ENCODE peak calls at places on chromosomes 3 and 15, in nine cellular contexts. T is CD8-positive, alpha-beta T cell; G is Peyer's patch; F is fibroblast of lung; W is right cardiac atrium; L is lower lobe of right lung; R is heart right ventricle; D is transverse colon; Y is body of pancreas. B is an unnamed sample.
A peak's percentile ranks its signal among the peaks of the same experiment; 100 is the strongest.

GRCh38 chr3:101203411-101203810 is 117.0 kb downstream of the IMPG2 start:
- DNase-seq in T (no peak), G (no peak), F (no peak), W (no peak), L (no peak), R (no peak), D (no peak), Y (no peak), B (no peak)

GRCh38 chr15:62248277-62248974 is 83.3 kb upstream of the C2CD4B start:
- DNase-seq in T (no peak), G (no peak), F (no peak), W (no peak), L (no peak), R (no peak), D (no peak), Y (no peak), B (no peak)

GRCh38 chr15:61702224-61703120 is 357.8 kb downstream of the VPS13C start:
- DNase-seq in T (no peak), G (no peak), F (peak; percentile 23), W (no peak), L (no peak), R (no peak), D (no peak), Y (no peak), B (no peak)

GRCh38 chr3:151460774-151461450 is at the start of gene IGSF10:
- DNase-seq in T (no peak), G (no peak), F (no peak), W (peak; percentile 33), L (peak; percentile 57), R (no peak), D (peak; percentile 13), Y (peak; percentile 15), B (no peak)

GRCh38 chr3:195172896-195173295 is 98.1 kb downstream of the XXYLT1 start:
- DNase-seq in T (no peak), G (no peak), F (no peak), W (no peak), L (no peak), R (no peak), D (no peak), Y (no peak), B (no peak)

GRCh38 chr3:55417211-55417610 is 69.9 kb downstream of the WNT5A start:
- DNase-seq in T (no peak), G (no peak), F (no peak), W (no peak), L (no peak), R (no peak), D (no peak), Y (no peak), B (no peak)

GRCh38 chr15:74320358-74321247 is 46.8 kb downstream of the CYP11A1 start:
- DNase-seq in T (peak; percentile 38), G (peak; percentile 49), F (peak; percentile 45), W (peak; percentile 57), L (no peak), R (peak; percentile 67), D (peak; percentile 37), Y (peak; percentile 28), B (no peak)

GRCh38 chr3:3753416-3753815 is 45.8 kb upstream of the LRRN1 start:
- DNase-seq in T (no peak), G (no peak), F (no peak), W (no peak), L (no peak), R (no peak), D (no peak), Y (no peak), B (no peak)

DNA sequence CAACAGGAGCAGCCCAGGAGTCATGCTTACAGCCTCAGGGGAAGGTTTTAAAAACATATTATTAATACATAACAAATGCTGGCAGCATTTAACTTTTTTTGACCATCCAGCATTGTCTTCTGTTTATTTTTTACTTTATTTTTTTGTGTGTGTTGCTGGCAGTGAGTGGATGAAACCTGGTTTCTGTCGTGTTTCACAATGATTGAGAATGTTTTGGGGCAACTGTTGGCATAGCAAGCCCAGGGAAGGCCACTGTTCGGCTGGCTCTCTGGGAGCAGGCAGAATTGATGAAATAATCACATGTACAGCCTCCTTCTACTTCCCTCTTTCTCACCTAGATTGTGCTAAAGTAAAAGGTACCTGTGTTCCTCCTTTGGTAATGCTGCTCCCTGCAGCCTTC is 190.2 kb downstream of the NR1D2 start:
- DNase-seq in T (no peak), G (no peak), F (no peak), W (no peak), L (no peak), R (no peak), D (no peak), Y (no peak), B (no peak)
- H3K27ac ChIP-seq in T (no peak overlapping the region), G (no peak overlapping the region), F (no peak overlapping the region), W (no peak overlapping the region), L (no peak overlapping the region), R (peak overlapping the region; percentile 24), D (peak overlapping the region; percentile 21), Y (no peak overlapping the region), B (no peak overlapping the region)

GRCh38 chr3:48434591-48435222 is 4.8 kb upstream of the PLXNB1 start:
- DNase-seq in T (no peak), G (no peak), F (no peak), W (no peak), L (no peak), R (no peak), D (peak; percentile 54), Y (no peak), B (no peak)

GRCh38 chr3:48432411-48433371 is 2.8 kb upstream of the PLXNB1 start:
- DNase-seq in T (no peak), G (no peak), F (peak; percentile 10), W (no peak), L (no peak), R (no peak), D (peak; percentile 25), Y (no peak), B (peak; percentile 79)

GRCh38 chr3:48435223-48435595 is 4.7 kb downstream of the CCDC51 start:
- DNase-seq in T (no peak), G (no peak), F (no peak), W (no peak), L (no peak), R (no peak), D (no peak), Y (no peak), B (no peak)

GRCh38 chr3:48431224-48432029 is 1.5 kb upstream of the PLXNB1 start:
- DNase-seq in T (no peak), G (no peak), F (no peak), W (no peak), L (peak; percentile 20), R (no peak), D (peak; percentile 6), Y (no peak), B (no peak)

DNA sequence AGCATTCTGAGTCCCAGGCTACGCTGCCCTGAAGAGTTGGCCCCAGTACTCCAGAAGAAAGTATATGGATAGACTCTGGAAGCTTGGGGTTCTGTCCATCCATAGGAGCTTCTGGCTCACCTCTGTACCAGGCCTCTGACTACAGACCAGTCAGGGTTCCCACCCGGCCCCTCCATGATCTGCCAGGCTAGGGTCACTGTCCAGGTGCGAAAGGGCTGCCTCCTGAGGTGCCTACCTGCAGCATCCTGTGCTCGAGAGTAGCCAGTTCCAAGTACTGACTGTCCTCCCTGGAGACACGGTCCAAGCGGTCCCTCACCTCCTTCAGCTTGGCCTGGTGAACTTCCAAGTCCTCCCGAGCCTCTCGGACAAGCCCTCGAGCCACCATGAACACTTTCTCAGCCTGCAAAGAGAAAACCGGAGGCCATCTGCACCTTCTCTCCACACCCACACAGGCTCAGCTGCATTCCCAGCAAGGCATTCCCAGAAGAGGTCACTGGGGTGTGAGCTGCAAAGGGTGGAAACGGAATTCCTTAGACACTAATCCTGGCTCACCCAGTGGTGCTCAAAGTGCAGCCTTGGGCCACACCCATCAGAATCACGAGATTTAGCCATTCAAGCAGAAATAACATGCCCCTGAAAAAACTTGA is 3.7 kb upstream of the PLXNB1 start:
- DNase-seq in T (no peak), G (no peak), F (peak; percentile 57), W (peak; percentile 42), L (no peak), R (no peak), D (peak; percentile 84), Y (no peak), B (no peak)
- H3K27ac ChIP-seq in T (no peak overlapping the region), G (peak overlapping the region; percentile 67), F (no peak overlapping the region), W (no peak overlapping the region), L (peak overlapping the region; percentile 37), R (no peak overlapping the region), D (peak overlapping the region; percentile 81), Y (no peak overlapping the region), B (peak overlapping the region; percentile 92)

GRCh38 chr15:51334011-51334426 is 4.4 kb downstream of the CYP19A1 start:
- DNase-seq in T (no peak), G (no peak), F (no peak), W (no peak), L (no peak), R (no peak), D (no peak), Y (peak; percentile 22), B (no peak)

GRCh38 chr15:51335087-51335486 is 3.3 kb downstream of the CYP19A1 start:
- DNase-seq in T (no peak), G (no peak), F (no peak), W (no peak), L (no peak), R (no peak), D (no peak), Y (no peak), B (no peak)

GRCh38 chr15:51333571-51333970 is 4.8 kb downstream of the CYP19A1 start:
- DNase-seq in T (no peak), G (no peak), F (no peak), W (no peak), L (no peak), R (no peak), D (no peak), Y (no peak), B (no peak)

GRCh38 chr15:51335538-51335961 is 2.8 kb downstream of the CYP19A1 start:
- DNase-seq in T (no peak), G (no peak), F (no peak), W (no peak), L (no peak), R (no peak), D (no peak), Y (no peak), B (no peak)

DNA sequence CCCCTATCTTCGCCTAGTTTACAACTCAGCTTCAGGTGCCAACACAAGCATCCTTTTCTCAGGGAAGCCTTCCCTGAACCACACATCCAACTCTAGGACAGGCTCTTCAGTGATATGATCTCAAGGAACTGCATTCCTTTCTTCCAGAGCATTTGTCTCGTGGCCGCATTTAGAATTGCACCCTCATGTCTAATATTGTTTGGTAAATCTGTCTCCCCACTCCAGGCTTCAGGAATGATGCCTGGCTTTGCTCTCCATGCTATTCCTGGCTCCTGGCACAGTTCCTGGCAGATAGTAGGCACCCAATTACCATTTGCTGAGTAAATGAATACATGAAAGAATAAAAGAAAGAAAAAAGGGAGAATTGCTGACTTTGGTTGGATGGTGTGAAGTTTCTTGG is 2.4 kb downstream of the CYP19A1 start:
- DNase-seq in T (no peak), G (no peak), F (no peak), W (no peak), L (no peak), R (peak; percentile 52), D (no peak), Y (no peak), B (no peak)
- H3K27ac ChIP-seq in T (no peak overlapping the region), G (no peak overlapping the region), F (no peak overlapping the region), W (peak overlapping the region; percentile 11), L (no peak overlapping the region), R (peak overlapping the region; percentile 73), D (no peak overlapping the region), Y (no peak overlapping the region), B (no peak overlapping the region)

DNA sequence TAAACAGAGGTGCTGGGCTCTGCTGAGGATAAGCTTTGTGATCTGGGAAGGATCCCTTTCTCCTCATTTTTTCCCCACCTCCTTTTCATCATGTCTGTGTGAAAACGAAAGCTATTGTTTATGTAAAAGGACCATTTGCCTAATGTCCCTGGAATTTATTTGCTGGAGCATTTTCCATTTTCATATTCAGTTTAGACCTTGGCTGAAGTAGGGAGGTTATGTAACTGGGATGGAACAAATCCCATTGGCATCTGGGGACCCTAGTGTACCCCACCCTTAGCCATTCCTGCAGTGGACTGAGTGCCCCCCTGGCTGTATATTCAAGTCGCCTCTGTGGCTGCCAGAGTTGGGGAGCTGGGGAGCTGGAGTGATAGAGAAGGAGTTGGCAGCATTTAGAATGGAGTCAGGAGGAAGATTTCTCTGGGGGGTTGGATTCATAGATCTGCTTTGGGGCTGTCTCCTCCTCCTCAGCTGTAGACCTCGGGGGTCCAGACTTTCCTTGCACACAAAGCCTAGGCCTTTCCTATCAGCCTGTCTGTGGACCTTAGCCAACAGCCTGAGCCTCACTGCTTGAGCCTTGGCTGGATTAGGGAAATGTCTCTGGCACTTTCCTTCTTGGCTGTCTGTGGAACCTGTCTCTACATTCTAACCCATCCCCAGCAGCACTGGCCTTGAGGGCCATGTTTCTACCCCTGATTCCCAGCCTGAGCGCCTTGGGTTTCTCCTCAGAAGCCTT is 270.4 kb upstream of the CTDSPL start:
- DNase-seq in T (no peak), G (no peak), F (peak; percentile 11), W (peak; percentile 52), L (no peak), R (peak; percentile 27), D (no peak), Y (no peak), B (no peak)
- H3K27ac ChIP-seq in T (no peak overlapping the region), G (peak overlapping the region; percentile 50), F (no peak overlapping the region), W (peak overlapping the region; percentile 71), L (peak overlapping the region; percentile 54), R (peak overlapping the region; percentile 77), D (peak overlapping the region; percentile 82), Y (no peak overlapping the region), B (no peak overlapping the region)

B was measured in epithelial cell of prostate.